ENCODE peak calls at places on chromosomes 7 and 10, in eight cellular contexts. K is adrenal gland; O is CD4-positive, alpha-beta T cell; G is testis; D is foreskin fibroblast; L is heart left ventricle; I is tibial artery; J is activated B cell treated with CpG ODN at 0.5 μM for 24 hours. Z is an unnamed sample.

GRCh38 chr10:44948713-44949112 is 10.9 kb upstream of the RASSF4 start:
- DNase-seq in K (no peak), O (no peak), G (no peak), D (no peak), L (no peak), I (no peak), J (no peak), Z (no peak)

GRCh38 chr10:88793747-88794299 is 8.7 kb upstream of the LIPM start:
- DNase-seq in K (no peak), O (no peak), G (no peak), D (peak; percentile 61), L (no peak), I (no peak), J (no peak), Z (no peak)

GRCh38 chr10:113078282-113078907 is 128.3 kb downstream of the TCF7L2 start:
- DNase-seq in K (no peak), O (no peak), G (no peak), D (no peak), L (no peak), I (no peak), J (no peak), Z (no peak)

GRCh38 chr7:99619571-99620130 is 2.9 kb downstream of the ZSCAN25 start:
- DNase-seq in K (no peak), O (no peak), G (no peak), D (no peak), L (no peak), I (no peak), J (no peak), Z (no peak)

GRCh38 chr7:117895271-117895670 is 22.0 kb upstream of the CTTNBP2 start:
- DNase-seq in K (no peak), O (no peak), G (no peak), D (no peak), L (no peak), I (no peak), J (no peak), Z (no peak)

GRCh38 chr10:74165530-74165901 is 14.5 kb downstream of the ADK start:
- DNase-seq in K (no peak), O (no peak), G (no peak), D (peak; percentile 40), L (no peak), I (no peak), J (no peak), Z (no peak)

GRCh38 chr10:10222288-10222945 is 795.3 kb upstream of the CELF2 start:
- DNase-seq in K (no peak), O (no peak), G (no peak), D (peak; percentile 47), L (no peak), I (no peak), J (no peak), Z (no peak)

GRCh38 chr10:99888623-99889022 is 106.2 kb downstream of the ABCC2 start:
- DNase-seq in K (peak; percentile 87), O (no peak), G (peak; percentile 83), D (peak; percentile 85), L (no peak), I (no peak), J (no peak), Z (no peak)

GRCh38 chr7:26167293-26167934 is 15.4 kb downstream of the NFE2L3 start:
- DNase-seq in K (no peak), O (no peak), G (no peak), D (no peak), L (no peak), I (no peak), J (no peak), Z (no peak)

GRCh38 chr7:117827861-117828260 is 45.4 kb downstream of the CTTNBP2 start:
- DNase-seq in K (no peak), O (no peak), G (no peak), D (peak; percentile 76), L (no peak), I (no peak), J (no peak), Z (peak; percentile 32)

GRCh38 chr7:35277359-35277758 is 23.5 kb upstream of the TBX20 start:
- DNase-seq in K (no peak), O (no peak), G (no peak), D (no peak), L (no peak), I (no peak), J (no peak), Z (no peak)

GRCh38 chr7:36236073-36236472 is 83.0 kb downstream of the EEPD1 start:
- DNase-seq in K (no peak), O (no peak), G (peak; percentile 28), D (no peak), L (no peak), I (no peak), J (no peak), Z (no peak)

GRCh38 chr7:100079024-100079560 is 2.4 kb downstream of the ZNF3 start:
- DNase-seq in K (no peak), O (no peak), G (no peak), D (no peak), L (no peak), I (no peak), J (no peak), Z (no peak)

GRCh38 chr7:102155821-102156441 is 130.7 kb upstream of the SH2B2 start:
- DNase-seq in K (peak; percentile 42), O (no peak), G (no peak), D (no peak), L (no peak), I (no peak), J (no peak), Z (no peak)

GRCh38 chr7:149474309-149475120 is 13.7 kb upstream of the ZNF777 start:
- DNase-seq in K (no peak), O (no peak), G (peak; percentile 23), D (no peak), L (peak; percentile 61), I (no peak), J (no peak), Z (no peak)
- TF ChIP-seq CTCF in K (no peak), O (no peak), G (no peak), D (no peak), L (no peak), I (no peak), J (no peak), Z (no peak)

DNA sequence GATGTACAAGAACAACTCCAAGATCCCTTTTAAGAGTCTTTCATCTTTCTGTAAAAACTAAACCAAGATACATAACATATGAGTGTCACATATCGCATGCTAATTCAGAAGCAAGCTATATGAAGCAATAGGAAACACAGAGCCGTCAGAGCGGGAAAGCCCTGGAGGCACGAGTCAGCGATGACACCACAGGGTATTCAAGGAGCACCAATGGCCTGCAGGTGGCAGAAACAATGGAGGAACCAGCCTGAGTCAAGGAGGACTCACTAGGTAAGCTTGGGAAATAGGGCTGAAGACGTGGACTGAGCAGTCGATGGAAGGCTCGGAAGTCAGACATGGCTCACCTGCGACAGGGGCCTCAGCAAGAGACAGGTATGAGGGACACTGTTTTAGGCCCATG is 214.4 kb downstream of the FAM107B start:
- DNase-seq in K (no peak), O (no peak), G (no peak), D (peak; percentile 80), L (no peak), I (no peak), J (no peak), Z (no peak)
- TF ChIP-seq CTCF in K (no peak), O (no peak), G (no peak), D (no peak), L (no peak), I (no peak), J (no peak), Z (peak; percentile 15)

GRCh38 chr7:29815181-29816105 is 9.1 kb downstream of the WIPF3 start:
- DNase-seq in K (no peak), O (no peak), G (no peak), D (no peak), L (no peak), I (no peak), J (no peak), Z (no peak)
- TF ChIP-seq CTCF in K (no peak), O (no peak), G (no peak), D (no peak), L (no peak), I (no peak), J (no peak), Z (no peak)

DNA sequence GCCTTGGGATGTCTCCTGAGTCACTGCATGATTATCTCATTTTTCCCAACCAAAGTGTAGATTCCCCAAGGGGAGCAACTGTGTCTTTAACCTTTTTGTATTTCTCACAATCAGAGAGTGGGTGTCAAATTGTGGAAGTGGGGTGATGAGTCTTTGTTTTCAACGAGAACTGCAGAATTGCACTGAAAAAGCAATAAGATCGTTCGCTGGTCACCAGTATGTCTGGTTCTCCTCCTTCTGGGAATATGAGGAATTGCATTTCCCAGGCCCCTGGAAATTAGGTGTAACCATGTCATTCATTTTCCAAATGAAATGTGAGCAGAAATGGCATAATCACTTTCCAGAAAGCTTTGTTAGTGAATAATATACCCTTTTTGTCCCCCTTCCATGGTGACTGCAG is 326.9 kb downstream of the GPAM start:
- DNase-seq in K (no peak), O (no peak), G (no peak), D (peak; percentile 30), L (no peak), I (no peak), J (no peak), Z (no peak)
- TF ChIP-seq CTCF in K (no peak), O (no peak), G (peak; percentile 47), D (peak; percentile 21), L (no peak), I (no peak), J (no peak), Z (peak; percentile 18)

GRCh38 chr10:1726861-1727260 is 10.5 kb downstream of the ADARB2 start:
- DNase-seq in K (no peak), O (no peak), G (no peak), D (no peak), L (no peak), I (no peak), J (no peak), Z (no peak)
- TF ChIP-seq CTCF in K (no peak), O (no peak), G (no peak), D (no peak), L (no peak), I (no peak), J (no peak), Z (no peak)

DNA sequence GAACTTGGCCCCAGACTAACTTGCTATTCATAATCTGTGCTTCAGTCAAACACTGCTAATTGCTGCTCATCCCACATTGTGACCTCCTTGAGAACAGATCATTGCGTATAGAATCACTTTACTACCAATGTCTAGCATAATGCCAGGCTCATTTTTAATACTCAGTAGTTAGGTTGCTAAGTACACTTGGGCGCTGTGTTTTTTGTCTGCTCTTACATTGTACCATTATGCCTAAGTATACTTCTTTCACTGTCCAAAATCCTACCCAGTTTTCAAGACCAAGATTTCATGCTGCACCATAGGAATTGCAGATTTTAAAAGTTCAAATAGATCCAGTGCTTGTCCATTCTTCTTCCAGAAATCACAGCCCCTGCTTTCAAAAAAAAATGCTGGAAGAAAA is 32.8 kb upstream of the TMEM106B start:
- DNase-seq in K (no peak), O (no peak), G (no peak), D (no peak), L (no peak), I (no peak), J (no peak), Z (no peak)
- TF ChIP-seq CTCF in K (no peak), O (no peak), G (no peak), D (no peak), L (no peak), I (no peak), J (no peak), Z (no peak)